ENCODE peak calls at places on chromosome 11, in ten cellular contexts. One of them, this sample, is unnamed.

GRCh38 chr11:111939836-111940604 is 2.9 kb downstream of the DIXDC1 start:
- DNase-seq in GM12865: no peak
- DNase-seq in CD8-positive, alpha-beta T cell: no peak
- DNase-seq in cardiac fibroblast: peak
- DNase-seq in mucosa of descending colon: no peak
- DNase-seq in coronary artery: no peak
- DNase-seq in BJ: no peak
- DNase-seq in PC-3: peak
- DNase-seq in tibial artery: no peak
- DNase-seq in endothelial cell: no peak
- DNase-seq in this sample: peak

GRCh38 chr11:61332266-61332822 is 561 bp downstream of the DDB1 start:
- DNase-seq in GM12865: no peak
- DNase-seq in CD8-positive, alpha-beta T cell: no peak
- DNase-seq in cardiac fibroblast: peak
- DNase-seq in mucosa of descending colon: no peak
- DNase-seq in coronary artery: no peak
- DNase-seq in BJ: no peak
- DNase-seq in PC-3: peak
- DNase-seq in tibial artery: no peak
- DNase-seq in endothelial cell: peak
- DNase-seq in this sample: no peak

GRCh38 chr11:112523477-112523876 is 262.8 kb upstream of the PLET1 start:
- DNase-seq in GM12865: no peak
- DNase-seq in CD8-positive, alpha-beta T cell: no peak
- DNase-seq in cardiac fibroblast: no peak
- DNase-seq in mucosa of descending colon: no peak
- DNase-seq in coronary artery: no peak
- DNase-seq in BJ: no peak
- DNase-seq in PC-3: no peak
- DNase-seq in tibial artery: peak
- DNase-seq in endothelial cell: no peak
- DNase-seq in this sample: peak

GRCh38 chr11:111918390-111919256 is at the start of gene C11orf52:
- DNase-seq in GM12865: no peak
- DNase-seq in CD8-positive, alpha-beta T cell: no peak
- DNase-seq in cardiac fibroblast: peak
- DNase-seq in mucosa of descending colon: peak
- DNase-seq in coronary artery: no peak
- DNase-seq in BJ: no peak
- DNase-seq in PC-3: peak
- DNase-seq in tibial artery: no peak
- DNase-seq in endothelial cell: peak
- DNase-seq in this sample: peak

GRCh38 chr11:12411806-12412727 is 34.7 kb downstream of the PARVA start:
- DNase-seq in GM12865: peak
- DNase-seq in CD8-positive, alpha-beta T cell: no peak
- DNase-seq in cardiac fibroblast: peak
- DNase-seq in mucosa of descending colon: peak
- DNase-seq in coronary artery: peak
- DNase-seq in BJ: peak
- DNase-seq in PC-3: peak
- DNase-seq in tibial artery: peak
- DNase-seq in endothelial cell: peak
- DNase-seq in this sample: peak

GRCh38 chr11:7536102-7536501 is 22.3 kb downstream of the PPFIBP2 start:
- DNase-seq in GM12865: no peak
- DNase-seq in CD8-positive, alpha-beta T cell: no peak
- DNase-seq in cardiac fibroblast: no peak
- DNase-seq in mucosa of descending colon: peak
- DNase-seq in coronary artery: no peak
- DNase-seq in BJ: no peak
- DNase-seq in PC-3: no peak
- DNase-seq in tibial artery: no peak
- DNase-seq in endothelial cell: peak
- DNase-seq in this sample: no peak

GRCh38 chr11:6397636-6398035 is 7.4 kb downstream of the SMPD1 start:
- DNase-seq in GM12865: no peak
- DNase-seq in CD8-positive, alpha-beta T cell: no peak
- DNase-seq in cardiac fibroblast: peak
- DNase-seq in mucosa of descending colon: no peak
- DNase-seq in coronary artery: no peak
- DNase-seq in BJ: no peak
- DNase-seq in PC-3: peak
- DNase-seq in tibial artery: peak
- DNase-seq in endothelial cell: no peak
- DNase-seq in this sample: no peak

GRCh38 chr11:59560290-59560701 is 49.0 kb downstream of the OR4D9 start:
- DNase-seq in GM12865: peak
- DNase-seq in CD8-positive, alpha-beta T cell: peak
- DNase-seq in cardiac fibroblast: peak
- DNase-seq in mucosa of descending colon: no peak
- DNase-seq in coronary artery: peak
- DNase-seq in BJ: no peak
- DNase-seq in PC-3: peak
- DNase-seq in tibial artery: peak
- DNase-seq in endothelial cell: peak
- DNase-seq in this sample: peak

GRCh38 chr11:13963169-13963948 is 836 bp downstream of the SPON1 start:
- DNase-seq in GM12865: no peak
- DNase-seq in CD8-positive, alpha-beta T cell: peak
- DNase-seq in cardiac fibroblast: no peak
- DNase-seq in mucosa of descending colon: peak
- DNase-seq in coronary artery: no peak
- DNase-seq in BJ: no peak
- DNase-seq in PC-3: no peak
- DNase-seq in tibial artery: peak
- DNase-seq in endothelial cell: no peak
- DNase-seq in this sample: no peak
- TF ChIP-seq CTCF in GM12865: no peak
- TF ChIP-seq CTCF in CD8-positive, alpha-beta T cell: no peak
- TF ChIP-seq CTCF in cardiac fibroblast: no peak
- TF ChIP-seq CTCF in mucosa of descending colon: no peak
- TF ChIP-seq CTCF in coronary artery: no peak
- TF ChIP-seq CTCF in BJ: no peak
- TF ChIP-seq CTCF in PC-3: no peak
- TF ChIP-seq CTCF in tibial artery: no peak
- TF ChIP-seq CTCF in endothelial cell: no peak
- TF ChIP-seq CTCF in this sample: no peak

GRCh38 chr11:115981814-115982471 is 477.7 kb upstream of the CADM1 start:
- DNase-seq in GM12865: no peak
- DNase-seq in CD8-positive, alpha-beta T cell: no peak
- DNase-seq in cardiac fibroblast: no peak
- DNase-seq in mucosa of descending colon: no peak
- DNase-seq in coronary artery: no peak
- DNase-seq in BJ: no peak
- DNase-seq in PC-3: no peak
- DNase-seq in tibial artery: no peak
- DNase-seq in endothelial cell: no peak
- DNase-seq in this sample: no peak

GRCh38 chr11:115980747-115981475 is 476.7 kb upstream of the CADM1 start:
- DNase-seq in GM12865: no peak
- DNase-seq in CD8-positive, alpha-beta T cell: no peak
- DNase-seq in cardiac fibroblast: no peak
- DNase-seq in mucosa of descending colon: no peak
- DNase-seq in coronary artery: no peak
- DNase-seq in BJ: no peak
- DNase-seq in PC-3: no peak
- DNase-seq in tibial artery: no peak
- DNase-seq in endothelial cell: no peak
- DNase-seq in this sample: no peak

GRCh38 chr11:115982666-115983065 is 478.5 kb upstream of the CADM1 start:
- DNase-seq in GM12865: no peak
- DNase-seq in CD8-positive, alpha-beta T cell: no peak
- DNase-seq in cardiac fibroblast: no peak
- DNase-seq in mucosa of descending colon: no peak
- DNase-seq in coronary artery: no peak
- DNase-seq in BJ: no peak
- DNase-seq in PC-3: no peak
- DNase-seq in tibial artery: no peak
- DNase-seq in endothelial cell: no peak
- DNase-seq in this sample: no peak

GRCh38 chr11:115985896-115986295 is 481.7 kb upstream of the CADM1 start:
- DNase-seq in GM12865: no peak
- DNase-seq in CD8-positive, alpha-beta T cell: no peak
- DNase-seq in cardiac fibroblast: peak
- DNase-seq in mucosa of descending colon: no peak
- DNase-seq in coronary artery: no peak
- DNase-seq in BJ: no peak
- DNase-seq in PC-3: no peak
- DNase-seq in tibial artery: no peak
- DNase-seq in endothelial cell: no peak
- DNase-seq in this sample: no peak

DNA sequence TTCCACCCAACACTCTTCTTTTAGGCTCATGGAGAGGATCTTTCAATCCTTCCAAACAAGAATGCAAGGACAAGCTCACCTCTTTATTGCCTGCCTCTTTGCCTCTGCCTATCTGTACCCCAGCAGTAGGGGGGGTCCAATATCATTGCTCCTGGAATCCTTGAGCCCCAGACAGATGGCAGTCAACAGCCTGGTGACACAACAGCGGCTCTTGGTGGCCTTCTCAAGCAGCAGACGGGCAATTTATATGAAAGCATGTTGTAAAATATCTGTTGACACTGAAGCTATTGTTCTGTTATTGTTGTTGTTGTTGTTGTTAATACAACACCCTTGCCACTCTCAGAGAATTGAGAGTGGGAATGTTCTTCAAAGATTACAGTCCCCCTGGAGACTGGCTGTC is 480.0 kb upstream of the CADM1 start:
- DNase-seq in GM12865: peak
- DNase-seq in CD8-positive, alpha-beta T cell: no peak
- DNase-seq in cardiac fibroblast: no peak
- DNase-seq in mucosa of descending colon: no peak
- DNase-seq in coronary artery: no peak
- DNase-seq in BJ: no peak
- DNase-seq in PC-3: no peak
- DNase-seq in tibial artery: no peak
- DNase-seq in endothelial cell: no peak
- DNase-seq in this sample: no peak
- TF ChIP-seq CTCF in GM12865: peak
- TF ChIP-seq CTCF in CD8-positive, alpha-beta T cell: no peak
- TF ChIP-seq CTCF in cardiac fibroblast: no peak
- TF ChIP-seq CTCF in mucosa of descending colon: no peak
- TF ChIP-seq CTCF in coronary artery: no peak
- TF ChIP-seq CTCF in BJ: no peak
- TF ChIP-seq CTCF in PC-3: no peak
- TF ChIP-seq CTCF in tibial artery: no peak
- TF ChIP-seq CTCF in endothelial cell: no peak
- TF ChIP-seq CTCF in this sample: no peak

DNA sequence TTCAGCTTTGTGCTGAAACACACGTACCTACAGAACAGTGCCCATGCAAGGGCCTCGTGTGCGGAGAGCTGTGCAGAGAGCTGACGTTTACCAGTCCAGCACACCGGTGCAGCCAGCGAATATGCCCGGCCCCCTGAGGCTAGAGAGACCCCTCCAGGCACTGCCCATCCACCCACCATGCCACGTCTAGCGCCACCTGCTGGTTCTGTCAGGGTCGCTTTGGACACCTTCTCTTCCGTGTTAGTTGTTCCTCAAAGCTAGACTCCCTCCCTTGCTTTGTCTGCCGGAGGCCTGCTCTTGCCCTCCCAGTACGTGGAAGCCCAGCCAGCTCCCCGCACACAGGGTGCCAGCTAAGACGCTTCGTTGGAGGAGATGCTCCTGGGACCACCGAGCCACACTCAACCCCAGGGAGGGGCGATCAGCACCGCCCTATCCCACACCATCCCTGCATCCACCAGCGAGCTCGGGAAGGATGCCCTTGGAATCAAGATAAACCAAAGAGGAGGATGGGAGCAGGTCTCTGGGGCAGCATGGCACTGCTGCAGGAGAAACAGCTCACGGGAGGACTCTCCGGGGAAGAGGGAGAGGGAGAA is 43.4 kb downstream of the CPT1A start:
- DNase-seq in GM12865: peak
- DNase-seq in CD8-positive, alpha-beta T cell: peak
- DNase-seq in cardiac fibroblast: peak
- DNase-seq in mucosa of descending colon: no peak
- DNase-seq in coronary artery: no peak
- DNase-seq in BJ: no peak
- DNase-seq in PC-3: peak
- DNase-seq in tibial artery: no peak
- DNase-seq in endothelial cell: peak
- DNase-seq in this sample: no peak
- TF ChIP-seq CTCF in GM12865: peak
- TF ChIP-seq CTCF in CD8-positive, alpha-beta T cell: peak
- TF ChIP-seq CTCF in cardiac fibroblast: peak
- TF ChIP-seq CTCF in mucosa of descending colon: peak
- TF ChIP-seq CTCF in coronary artery: peak
- TF ChIP-seq CTCF in BJ: peak
- TF ChIP-seq CTCF in PC-3: peak
- TF ChIP-seq CTCF in tibial artery: peak
- TF ChIP-seq CTCF in endothelial cell: peak
- TF ChIP-seq CTCF in this sample: peak

GRCh38 chr11:119727523-119728081 is 1.4 kb downstream of the NECTIN1 start:
- DNase-seq in GM12865: peak
- DNase-seq in CD8-positive, alpha-beta T cell: peak
- DNase-seq in cardiac fibroblast: no peak
- DNase-seq in mucosa of descending colon: peak
- DNase-seq in coronary artery: no peak
- DNase-seq in BJ: no peak
- DNase-seq in PC-3: peak
- DNase-seq in tibial artery: no peak
- DNase-seq in endothelial cell: peak
- DNase-seq in this sample: no peak

GRCh38 chr11:119729581-119730346 is 764 bp upstream of the NECTIN1 start:
- DNase-seq in GM12865: no peak
- DNase-seq in CD8-positive, alpha-beta T cell: no peak
- DNase-seq in cardiac fibroblast: peak
- DNase-seq in mucosa of descending colon: peak
- DNase-seq in coronary artery: peak
- DNase-seq in BJ: peak
- DNase-seq in PC-3: peak
- DNase-seq in tibial artery: peak
- DNase-seq in endothelial cell: no peak
- DNase-seq in this sample: peak

GRCh38 chr11:119730347-119730613 is 1.3 kb upstream of the NECTIN1 start:
- DNase-seq in GM12865: no peak
- DNase-seq in CD8-positive, alpha-beta T cell: no peak
- DNase-seq in cardiac fibroblast: no peak
- DNase-seq in mucosa of descending colon: no peak
- DNase-seq in coronary artery: no peak
- DNase-seq in BJ: no peak
- DNase-seq in PC-3: no peak
- DNase-seq in tibial artery: no peak
- DNase-seq in endothelial cell: no peak
- DNase-seq in this sample: no peak

GRCh38 chr11:119728226-119728626 is 774 bp downstream of the NECTIN1 start:
- DNase-seq in GM12865: no peak
- DNase-seq in CD8-positive, alpha-beta T cell: no peak
- DNase-seq in cardiac fibroblast: no peak
- DNase-seq in mucosa of descending colon: peak
- DNase-seq in coronary artery: no peak
- DNase-seq in BJ: no peak
- DNase-seq in PC-3: peak
- DNase-seq in tibial artery: no peak
- DNase-seq in endothelial cell: no peak
- DNase-seq in this sample: no peak

GRCh38 chr11:119728651-119729580 is at the start of gene NECTIN1:
- DNase-seq in GM12865: peak
- DNase-seq in CD8-positive, alpha-beta T cell: peak
- DNase-seq in cardiac fibroblast: peak
- DNase-seq in mucosa of descending colon: peak
- DNase-seq in coronary artery: peak
- DNase-seq in BJ: no peak
- DNase-seq in PC-3: peak
- DNase-seq in tibial artery: peak
- DNase-seq in endothelial cell: peak
- DNase-seq in this sample: peak
- TF ChIP-seq CTCF in GM12865: peak
- TF ChIP-seq CTCF in CD8-positive, alpha-beta T cell: peak
- TF ChIP-seq CTCF in cardiac fibroblast: peak
- TF ChIP-seq CTCF in mucosa of descending colon: peak
- TF ChIP-seq CTCF in coronary artery: peak
- TF ChIP-seq CTCF in BJ: peak
- TF ChIP-seq CTCF in PC-3: peak
- TF ChIP-seq CTCF in tibial artery: peak
- TF ChIP-seq CTCF in endothelial cell: peak
- TF ChIP-seq CTCF in this sample: peak